ENCODE peak calls at places on chromosomes 12 and 14, in nine cellular contexts. G is stimulated activated CD4-positive, alpha-beta T cell treated with anti-CD3 and anti-CD28 coated beads, Interleukin-4, amount 100 ng/mL, for 24 hours; N is heart left ventricle; U is NCI-H345; O is nucleus accumbens; X is activated T-helper 1 cell treated with anti-CD3 and anti-CD28 coated beads, Interleukin-2, amount 50 U/mL, for 16 hours; F is fibroblast of the conjunctiva; A is cardiac muscle cell; L is AG04450. K is an unnamed sample.

GRCh38 chr14:101188571-101188915 is 285.0 kb upstream of the RTL1 start:
- DNase-seq in F (no peak), U (no peak), L (no peak), X (no peak), O (no peak), N (no peak), A (no peak), G (no peak), K (no peak)

GRCh38 chr14:90382491-90383125 is 14.2 kb upstream of the CALM1 start:
- DNase-seq in F (peak), X (peak), G (peak), L (no peak), N (peak), O (peak), A (peak), U (peak), K (peak)

GRCh38 chr14:75631453-75631831 is 29.2 kb downstream of the ERG28 start:
- DNase-seq in A (no peak), G (no peak), U (no peak), O (no peak), F (no peak), X (no peak), L (no peak), N (no peak), K (no peak)

GRCh38 chr12:16019131-16019530 is 108.0 kb downstream of the DERA start:
- DNase-seq in X (no peak), A (no peak), L (no peak), G (no peak), O (no peak), F (no peak), U (no peak), N (no peak), K (no peak)

GRCh38 chr12:51942501-51943000 is 8.9 kb upstream of the ACVR1B start:
- DNase-seq in A (no peak), F (no peak), U (no peak), N (no peak), O (no peak), G (no peak), L (no peak), X (no peak), K (no peak)

GRCh38 chr12:54390668-54391551 is 6.4 kb upstream of the ZNF385A start:
- DNase-seq in U (peak), G (peak), O (peak), X (peak), A (no peak), N (peak), L (no peak), F (no peak), K (no peak)

GRCh38 chr14:85316701-85317100 is 213.2 kb upstream of the FLRT2 start:
- DNase-seq in G (no peak), U (no peak), F (no peak), N (no peak), O (no peak), L (no peak), X (no peak), A (no peak), K (no peak)

GRCh38 chr14:57816568-57817284 is 49.2 kb downstream of the SLC35F4 start:
- DNase-seq in F (no peak), U (no peak), L (no peak), O (no peak), G (no peak), A (no peak), X (no peak), N (no peak), K (no peak)

GRCh38 chr12:57475271-57476161 is 4.2 kb downstream of the ARHGAP9 start:
- DNase-seq in X (no peak), F (no peak), O (no peak), L (no peak), A (peak), U (no peak), G (no peak), N (no peak), K (no peak)

GRCh38 chr14:100578552-100578951 is 8.7 kb downstream of the BEGAIN start:
- DNase-seq in U (no peak), X (no peak), A (peak), G (no peak), O (no peak), N (no peak), F (no peak), L (no peak), K (no peak)

GRCh38 chr12:129001-129400 is 62.4 kb downstream of the IQSEC3 start:
- DNase-seq in X (no peak), A (no peak), O (no peak), F (no peak), U (no peak), G (no peak), L (no peak), N (no peak), K (no peak)

GRCh38 chr14:106826833-106827369 is 1300.5 kb downstream of the TMEM121 start:
- DNase-seq in G (no peak), A (no peak), N (no peak), O (no peak), X (no peak), F (no peak), L (no peak), U (no peak), K (no peak)

GRCh38 chr14:102909462-102909861 is 13.0 kb upstream of the AMN start:
- DNase-seq in F (no peak), O (no peak), A (no peak), G (no peak), X (no peak), U (no peak), L (no peak), N (no peak), K (no peak)

GRCh38 chr12:66398931-66399625 is 96.8 kb downstream of the HELB start:
- DNase-seq in X (no peak), L (no peak), G (no peak), U (no peak), A (no peak), N (no peak), O (no peak), F (no peak), K (no peak)

GRCh38 chr14:77659822-77660221 is 43.4 kb upstream of the SPTLC2 start:
- DNase-seq in O (no peak), U (no peak), X (no peak), N (no peak), L (no peak), F (no peak), G (no peak), A (no peak), K (no peak)

GRCh38 chr14:94043111-94043755 is 17.1 kb downstream of the OTUB2 start:
- DNase-seq in U (no peak), A (peak), X (no peak), G (no peak), N (no peak), F (no peak), O (no peak), L (no peak), K (no peak)

GRCh38 chr12:86550222-86551145 is 294.3 kb upstream of the MGAT4C start:
- DNase-seq in A (no peak), F (no peak), X (no peak), O (no peak), U (no peak), G (no peak), N (no peak), L (no peak), K (no peak)

GRCh38 chr14:35385042-35385839 is 19.3 kb downstream of the NFKBIA start:
- DNase-seq in G (no peak), O (peak), F (peak), N (peak), U (peak), A (peak), X (no peak), L (no peak), K (peak)

K was measured in brain pericyte.